ENCODE peak calls at places on chromosomes 12 and 14, in four cellular contexts. One of them, this sample, is unnamed.

GRCh38 chr12:102413396-102413795 is 67.0 kb downstream of the IGF1 start:
- DNase-seq in sigmoid colon: no peak
- DNase-seq in cardiac muscle cell: no peak
- DNase-seq in IMR-90: no peak
- DNase-seq in this sample: no peak

GRCh38 chr14:52877628-52878027 is 73.2 kb downstream of the FERMT2 start:
- DNase-seq in cardiac muscle cell: peak
- DNase-seq in IMR-90: peak
- DNase-seq in sigmoid colon: no peak
- DNase-seq in this sample: no peak

GRCh38 chr12:42670719-42671118 is 81.2 kb upstream of the PRICKLE1 start:
- DNase-seq in IMR-90: no peak
- DNase-seq in sigmoid colon: no peak
- DNase-seq in cardiac muscle cell: no peak
- DNase-seq in this sample: no peak

GRCh38 chr12:104281636-104282035 is 21.9 kb upstream of the EID3 start:
- DNase-seq in sigmoid colon: no peak
- DNase-seq in cardiac muscle cell: no peak
- DNase-seq in IMR-90: no peak
- DNase-seq in this sample: no peak

GRCh38 chr12:24534632-24535031 is 414.3 kb downstream of the BCAT1 start:
- DNase-seq in cardiac muscle cell: no peak
- DNase-seq in IMR-90: no peak
- DNase-seq in sigmoid colon: no peak
- DNase-seq in this sample: no peak

GRCh38 chr12:15605886-15606590 is 183.2 kb downstream of the EPS8 start:
- DNase-seq in cardiac muscle cell: no peak
- DNase-seq in IMR-90: no peak
- DNase-seq in sigmoid colon: no peak
- DNase-seq in this sample: no peak

GRCh38 chr12:120643574-120643973 is 3.1 kb downstream of the CABP1 start:
- DNase-seq in sigmoid colon: no peak
- DNase-seq in cardiac muscle cell: no peak
- DNase-seq in IMR-90: no peak
- DNase-seq in this sample: no peak

GRCh38 chr12:13957576-13957975 is 23.8 kb downstream of the GRIN2B start:
- DNase-seq in sigmoid colon: no peak
- DNase-seq in IMR-90: no peak
- DNase-seq in cardiac muscle cell: no peak
- DNase-seq in this sample: no peak

GRCh38 chr14:46399049-46399448 is 252.5 kb downstream of the RPL10L start:
- DNase-seq in cardiac muscle cell: peak
- DNase-seq in IMR-90: no peak
- DNase-seq in sigmoid colon: no peak
- DNase-seq in this sample: no peak

GRCh38 chr14:99728231-99728920 is 44.3 kb downstream of the CYP46A1 start:
- DNase-seq in IMR-90: no peak
- DNase-seq in cardiac muscle cell: no peak
- DNase-seq in sigmoid colon: peak
- DNase-seq in this sample: no peak

GRCh38 chr14:60722836-60723217 is 1.3 kb downstream of the SIX4 start:
- DNase-seq in IMR-90: peak
- DNase-seq in cardiac muscle cell: peak
- DNase-seq in sigmoid colon: no peak
- DNase-seq in this sample: no peak

GRCh38 chr14:56324831-56325230 is 206.6 kb downstream of the PELI2 start:
- DNase-seq in IMR-90: peak
- DNase-seq in cardiac muscle cell: no peak
- DNase-seq in sigmoid colon: no peak
- DNase-seq in this sample: no peak

GRCh38 chr14:73254247-73255004 is 17.1 kb downstream of the PAPLN start:
- DNase-seq in sigmoid colon: no peak
- DNase-seq in cardiac muscle cell: no peak
- DNase-seq in IMR-90: no peak
- DNase-seq in this sample: no peak

GRCh38 chr12:122994140-122994675 is 13.7 kb downstream of the ARL6IP4 start:
- DNase-seq in sigmoid colon: no peak
- DNase-seq in cardiac muscle cell: no peak
- DNase-seq in IMR-90: no peak
- DNase-seq in this sample: no peak

GRCh38 chr12:18576104-18576622 is 161.6 kb downstream of the PLCZ1 start:
- DNase-seq in sigmoid colon: no peak
- DNase-seq in cardiac muscle cell: no peak
- DNase-seq in IMR-90: peak
- DNase-seq in this sample: no peak

GRCh38 chr14:72420749-72421452 is 473.0 kb downstream of the DPF3 start:
- DNase-seq in sigmoid colon: peak
- DNase-seq in IMR-90: peak
- DNase-seq in cardiac muscle cell: peak
- DNase-seq in this sample: no peak

GRCh38 chr14:58625438-58625837 is 12.3 kb upstream of the DACT1 start:
- DNase-seq in IMR-90: no peak
- DNase-seq in cardiac muscle cell: no peak
- DNase-seq in sigmoid colon: no peak
- DNase-seq in this sample: no peak

GRCh38 chr12:94779520-94779919 is 129.2 kb upstream of the TMCC3 start:
- DNase-seq in sigmoid colon: no peak
- DNase-seq in IMR-90: peak
- DNase-seq in cardiac muscle cell: no peak
- DNase-seq in this sample: no peak

GRCh38 chr12:101793401-101793800 is 37.4 kb downstream of the GNPTAB start:
- DNase-seq in sigmoid colon: no peak
- DNase-seq in IMR-90: peak
- DNase-seq in cardiac muscle cell: no peak
- DNase-seq in this sample: no peak

GRCh38 chr12:58252914-58253313 is 311.5 kb downstream of the ATP23 start:
- DNase-seq in IMR-90: no peak
- DNase-seq in sigmoid colon: no peak
- DNase-seq in cardiac muscle cell: no peak
- DNase-seq in this sample: no peak

GRCh38 chr14:91256661-91257060 is 12.2 kb upstream of the GPR68 start:
- DNase-seq in IMR-90: no peak
- DNase-seq in sigmoid colon: no peak
- DNase-seq in cardiac muscle cell: peak
- DNase-seq in this sample: no peak

GRCh38 chr14:56333361-56334279 is 215.4 kb downstream of the PELI2 start:
- DNase-seq in sigmoid colon: no peak
- DNase-seq in cardiac muscle cell: no peak
- DNase-seq in IMR-90: peak
- DNase-seq in this sample: no peak

GRCh38 chr14:75697371-75697770 is 36.3 kb downstream of the TTLL5 start:
- DNase-seq in cardiac muscle cell: no peak
- DNase-seq in IMR-90: no peak
- DNase-seq in sigmoid colon: no peak
- DNase-seq in this sample: no peak

GRCh38 chr12:20268121-20268732 is 100.1 kb upstream of the PDE3A start:
- DNase-seq in cardiac muscle cell: no peak
- DNase-seq in IMR-90: peak
- DNase-seq in sigmoid colon: no peak
- DNase-seq in this sample: no peak
- H3K27ac ChIP-seq in cardiac muscle cell: no peak
- H3K27ac ChIP-seq in IMR-90: no peak
- H3K27ac ChIP-seq in sigmoid colon: no peak
- H3K27ac ChIP-seq in this sample: no peak

DNA sequence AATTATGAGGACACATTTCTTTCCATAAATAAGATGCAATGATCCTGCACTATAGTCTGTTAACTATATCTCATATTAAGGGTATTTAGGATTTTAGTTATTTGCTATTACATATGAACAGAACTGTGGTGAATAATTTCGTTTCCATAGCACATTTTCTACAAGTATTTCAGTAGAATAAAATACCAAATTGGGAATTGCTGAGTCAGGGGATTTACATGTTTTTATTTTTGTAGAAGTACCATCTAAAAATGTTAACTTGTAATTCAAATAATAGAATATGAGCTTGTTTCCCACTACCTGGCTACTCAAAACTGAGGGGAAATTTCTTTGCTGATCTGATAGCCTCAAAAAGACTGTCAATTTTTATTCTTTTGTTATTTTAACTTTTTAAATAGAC is 124.1 kb downstream of the SCAF11 start:
- DNase-seq in IMR-90: no peak
- DNase-seq in sigmoid colon: no peak
- DNase-seq in cardiac muscle cell: no peak
- DNase-seq in this sample: no peak
- H3K4me3 ChIP-seq in IMR-90: no peak
- H3K4me3 ChIP-seq in sigmoid colon: no peak
- H3K4me3 ChIP-seq in cardiac muscle cell: no peak
- H3K4me3 ChIP-seq in this sample: no peak

DNA sequence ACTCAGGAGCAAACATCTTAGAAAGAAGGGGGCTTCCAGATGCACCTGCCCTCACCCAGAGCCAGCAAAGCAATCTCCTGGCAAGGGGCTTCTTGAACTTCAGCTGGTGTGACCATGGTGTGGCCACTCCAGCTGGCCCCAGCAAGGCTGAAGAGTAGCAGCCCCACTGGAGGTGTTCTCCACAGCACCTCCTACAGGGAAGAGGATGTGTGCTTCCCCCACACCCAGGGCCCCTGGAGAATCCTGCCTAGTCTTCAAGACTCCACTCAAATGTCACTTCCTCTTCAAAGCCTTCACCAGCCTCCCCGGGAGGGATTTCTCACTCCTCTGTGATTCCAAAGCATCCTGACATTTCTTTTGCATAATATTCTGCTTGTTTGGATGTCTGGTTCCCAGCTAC is 8.5 kb downstream of the RAB15 start:
- DNase-seq in cardiac muscle cell: no peak
- DNase-seq in sigmoid colon: no peak
- DNase-seq in IMR-90: no peak
- DNase-seq in this sample: no peak
- TF ChIP-seq CTCF in cardiac muscle cell: no peak
- TF ChIP-seq CTCF in sigmoid colon: no peak
- TF ChIP-seq CTCF in IMR-90: no peak
- TF ChIP-seq CTCF in this sample: no peak

DNA sequence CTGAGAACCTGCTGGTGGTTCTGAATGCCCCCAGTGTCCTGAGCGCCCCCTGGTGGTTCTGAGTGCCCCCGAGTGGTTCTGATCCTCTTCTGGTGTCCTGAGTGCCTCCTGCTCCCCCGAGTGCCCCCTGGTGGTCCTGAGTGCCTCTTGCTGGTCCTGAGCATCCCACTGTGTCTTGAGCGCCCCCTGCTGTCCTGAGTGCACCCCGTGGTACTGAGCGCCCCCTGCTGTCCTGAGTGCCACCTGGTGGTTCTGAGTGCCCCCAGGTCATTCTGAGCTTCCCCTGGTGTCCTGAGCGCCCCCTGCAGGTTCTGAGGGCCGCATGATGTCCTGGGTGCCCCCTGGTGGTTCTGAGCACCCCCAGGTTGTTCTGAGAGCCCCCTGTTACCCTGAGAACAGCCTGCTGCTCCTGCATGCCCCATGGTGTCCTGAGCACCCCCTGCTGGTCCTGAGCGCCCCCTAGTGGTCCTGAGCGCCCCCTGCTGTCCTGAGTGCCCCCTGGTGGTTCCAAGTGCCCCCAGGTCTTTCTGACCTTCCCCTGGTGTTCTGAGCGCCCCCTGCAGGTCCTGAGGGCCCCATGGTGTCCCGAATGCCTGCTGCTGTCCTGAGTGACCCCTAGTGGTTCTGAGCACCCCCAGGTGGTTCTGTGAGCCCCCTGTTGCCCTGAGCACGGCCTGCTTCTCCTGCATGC is 1165.4 kb downstream of the TMEM121 start:
- DNase-seq in IMR-90: no peak
- DNase-seq in cardiac muscle cell: no peak
- DNase-seq in sigmoid colon: no peak
- DNase-seq in this sample: no peak
- H3K27ac ChIP-seq in IMR-90: no peak
- H3K27ac ChIP-seq in cardiac muscle cell: no peak
- H3K27ac ChIP-seq in sigmoid colon: no peak
- H3K27ac ChIP-seq in this sample: no peak

DNA sequence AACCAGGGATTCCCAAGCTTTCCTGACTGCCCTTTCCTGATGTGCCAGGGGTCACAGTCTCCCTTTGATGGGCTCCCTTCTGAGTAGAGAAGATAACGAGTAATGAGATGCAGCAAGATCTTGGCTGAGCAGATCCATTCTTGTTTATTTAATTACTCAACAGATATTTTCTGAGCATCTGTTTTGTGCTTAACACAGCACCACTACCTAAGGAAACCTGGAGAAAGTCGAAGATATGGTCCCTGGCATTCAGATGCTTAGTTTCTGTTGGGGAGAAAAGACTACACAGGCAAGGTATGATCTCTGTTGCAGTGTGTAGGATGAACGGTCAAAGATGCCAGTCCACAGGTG is 3.9 kb downstream of the AJUBA start:
- DNase-seq in IMR-90: no peak
- DNase-seq in cardiac muscle cell: no peak
- DNase-seq in sigmoid colon: no peak
- DNase-seq in this sample: no peak
- H3K4me3 ChIP-seq in IMR-90: no peak
- H3K4me3 ChIP-seq in cardiac muscle cell: no peak
- H3K4me3 ChIP-seq in sigmoid colon: no peak
- H3K4me3 ChIP-seq in this sample: peak

GRCh38 chr14:88503754-88504406 is 50.9 kb downstream of the PTPN21 start:
- DNase-seq in sigmoid colon: no peak
- DNase-seq in IMR-90: no peak
- DNase-seq in cardiac muscle cell: no peak
- DNase-seq in this sample: no peak

GRCh38 chr14:88502740-88503139 is 52.1 kb downstream of the PTPN21 start:
- DNase-seq in sigmoid colon: no peak
- DNase-seq in IMR-90: peak
- DNase-seq in cardiac muscle cell: no peak
- DNase-seq in this sample: no peak

GRCh38 chr14:88507208-88507607 is 47.6 kb downstream of the PTPN21 start:
- DNase-seq in IMR-90: no peak
- DNase-seq in sigmoid colon: no peak
- DNase-seq in cardiac muscle cell: no peak
- DNase-seq in this sample: no peak

GRCh38 chr14:88504602-88505001 is 50.2 kb downstream of the PTPN21 start:
- DNase-seq in cardiac muscle cell: peak
- DNase-seq in IMR-90: no peak
- DNase-seq in sigmoid colon: no peak
- DNase-seq in this sample: no peak

GRCh38 chr14:88505621-88506020 is 49.2 kb downstream of the PTPN21 start:
- DNase-seq in sigmoid colon: no peak
- DNase-seq in IMR-90: no peak
- DNase-seq in cardiac muscle cell: no peak
- DNase-seq in this sample: no peak
- TF ChIP-seq CTCF in sigmoid colon: no peak
- TF ChIP-seq CTCF in IMR-90: no peak
- TF ChIP-seq CTCF in cardiac muscle cell: no peak
- TF ChIP-seq CTCF in this sample: no peak

GRCh38 chr14:77257700-77258099 is 13.3 kb downstream of the NGB start:
- DNase-seq in IMR-90: no peak
- DNase-seq in sigmoid colon: no peak
- DNase-seq in cardiac muscle cell: no peak
- DNase-seq in this sample: no peak
- H3K27ac ChIP-seq in IMR-90: no peak
- H3K27ac ChIP-seq in sigmoid colon: no peak
- H3K27ac ChIP-seq in cardiac muscle cell: no peak
- H3K27ac ChIP-seq in this sample: no peak

This sample was measured in esophagus squamous epithelium.